ENCODE peak calls at places on chromosome 10, in four cellular contexts. One of them, this sample, is unnamed.

GRCh38 chr10:67599597-67599996 is 96.4 kb downstream of the CTNNA3 start:
- DNase-seq in HepG2: no peak
- DNase-seq in HEK293T: no peak
- DNase-seq in GM12878: no peak
- DNase-seq in this sample: no peak

GRCh38 chr10:2921956-2922680 is 145.2 kb upstream of the PFKP start:
- DNase-seq in HepG2: no peak
- DNase-seq in HEK293T: no peak
- DNase-seq in GM12878: no peak
- DNase-seq in this sample: no peak

GRCh38 chr10:29345144-29345892 is 56.4 kb downstream of the LYZL1 start:
- DNase-seq in HepG2: no peak
- DNase-seq in GM12878: no peak
- DNase-seq in HEK293T: no peak
- DNase-seq in this sample: no peak

GRCh38 chr10:14618669-14619068 is 156.0 kb downstream of the FAM107B start:
- DNase-seq in HEK293T: no peak
- DNase-seq in HepG2: no peak
- DNase-seq in GM12878: no peak
- DNase-seq in this sample: no peak

GRCh38 chr10:4650572-4650971 is 175.4 kb upstream of the AKR1E2 start:
- DNase-seq in GM12878: no peak
- DNase-seq in HepG2: no peak
- DNase-seq in HEK293T: no peak
- DNase-seq in this sample: peak

GRCh38 chr10:30773501-30773900 is 143.9 kb upstream of the LYZL2 start:
- DNase-seq in GM12878: no peak
- DNase-seq in HepG2: no peak
- DNase-seq in HEK293T: no peak
- DNase-seq in this sample: no peak

GRCh38 chr10:27512548-27512947 is 8.4 kb downstream of the RAB18 start:
- DNase-seq in HEK293T: no peak
- DNase-seq in GM12878: no peak
- DNase-seq in HepG2: no peak
- DNase-seq in this sample: no peak

GRCh38 chr10:80204193-80204714 is 1.1 kb downstream of the ANXA11 start:
- DNase-seq in GM12878: no peak
- DNase-seq in HEK293T: no peak
- DNase-seq in HepG2: peak
- DNase-seq in this sample: no peak

GRCh38 chr10:133198206-133198605 is 31.8 kb upstream of the UTF1 start:
- DNase-seq in HepG2: no peak
- DNase-seq in HEK293T: no peak
- DNase-seq in GM12878: no peak
- DNase-seq in this sample: no peak

GRCh38 chr10:11180228-11180627 is 162.6 kb downstream of the CELF2 start:
- DNase-seq in GM12878: no peak
- DNase-seq in HEK293T: no peak
- DNase-seq in HepG2: no peak
- DNase-seq in this sample: no peak

GRCh38 chr10:48249004-48249762 is 25.3 kb downstream of the FRMPD2 start:
- DNase-seq in GM12878: no peak
- DNase-seq in HEK293T: no peak
- DNase-seq in HepG2: no peak
- DNase-seq in this sample: no peak

GRCh38 chr10:119701861-119702260 is 24.0 kb upstream of the INPP5F start:
- DNase-seq in HEK293T: no peak
- DNase-seq in HepG2: peak
- DNase-seq in GM12878: no peak
- DNase-seq in this sample: no peak

GRCh38 chr10:21173433-21173963 is 276.4 kb upstream of the NEBL start:
- DNase-seq in HEK293T: peak
- DNase-seq in GM12878: no peak
- DNase-seq in HepG2: no peak
- DNase-seq in this sample: no peak

GRCh38 chr10:122225324-122225723 is 45.8 kb upstream of the BTBD16 start:
- DNase-seq in GM12878: no peak
- DNase-seq in HepG2: no peak
- DNase-seq in HEK293T: no peak
- DNase-seq in this sample: no peak

GRCh38 chr10:85602306-85602705 is 764.3 kb downstream of the GRID1 start:
- DNase-seq in HepG2: no peak
- DNase-seq in HEK293T: no peak
- DNase-seq in GM12878: no peak
- DNase-seq in this sample: no peak

GRCh38 chr10:73095479-73096021 is 1.1 kb downstream of the P4HA1 start:
- DNase-seq in GM12878: no peak
- DNase-seq in HEK293T: peak
- DNase-seq in HepG2: peak
- DNase-seq in this sample: peak

GRCh38 chr10:7804216-7804615 is 14.1 kb upstream of the TAF3 start:
- DNase-seq in GM12878: no peak
- DNase-seq in HepG2: no peak
- DNase-seq in HEK293T: no peak
- DNase-seq in this sample: no peak

GRCh38 chr10:33935350-33935749 is 600.9 kb upstream of the NRP1 start:
- DNase-seq in HepG2: no peak
- DNase-seq in GM12878: no peak
- DNase-seq in HEK293T: no peak
- DNase-seq in this sample: no peak

GRCh38 chr10:43808136-43808535 is 159.5 kb upstream of the ZNF32 start:
- DNase-seq in HEK293T: no peak
- DNase-seq in HepG2: no peak
- DNase-seq in GM12878: peak
- DNase-seq in this sample: no peak

GRCh38 chr10:61140765-61141392 is 196.9 kb upstream of the RHOBTB1 start:
- DNase-seq in HEK293T: peak
- DNase-seq in GM12878: no peak
- DNase-seq in HepG2: peak
- DNase-seq in this sample: peak

GRCh38 chr10:9302142-9302746 is 1247.8 kb downstream of the GATA3 start:
- DNase-seq in GM12878: no peak
- DNase-seq in HepG2: peak
- DNase-seq in HEK293T: peak
- DNase-seq in this sample: peak

GRCh38 chr10:131075218-131075770 is 236.2 kb downstream of the TCERG1L start:
- DNase-seq in HepG2: no peak
- DNase-seq in HEK293T: no peak
- DNase-seq in GM12878: no peak
- DNase-seq in this sample: no peak

GRCh38 chr10:42962902-42963231 is 114.0 kb upstream of the RET start:
- DNase-seq in GM12878: no peak
- DNase-seq in HepG2: no peak
- DNase-seq in HEK293T: no peak
- DNase-seq in this sample: no peak

GRCh38 chr10:71614946-71615345 is 104.6 kb downstream of the C10orf105 start:
- DNase-seq in HepG2: no peak
- DNase-seq in GM12878: no peak
- DNase-seq in HEK293T: no peak
- DNase-seq in this sample: no peak

GRCh38 chr10:112487964-112488363 is 40.9 kb downstream of the VTI1A start:
- DNase-seq in HEK293T: no peak
- DNase-seq in GM12878: no peak
- DNase-seq in HepG2: no peak
- DNase-seq in this sample: no peak

GRCh38 chr10:13614530-13615332 is 28.0 kb downstream of the PRPF18 start:
- DNase-seq in HepG2: no peak
- DNase-seq in GM12878: no peak
- DNase-seq in HEK293T: peak
- DNase-seq in this sample: no peak

GRCh38 chr10:129725890-129726631 is 238.0 kb downstream of the EBF3 start:
- DNase-seq in HepG2: no peak
- DNase-seq in GM12878: no peak
- DNase-seq in HEK293T: no peak
- DNase-seq in this sample: no peak
- TF ChIP-seq FOXK2 in HepG2: no peak
- TF ChIP-seq FOXK2 in GM12878: no peak
- TF ChIP-seq FOXK2 in HEK293T: no peak
- TF ChIP-seq FOXK2 in this sample: no peak

GRCh38 chr10:124354411-124355382 is 64.0 kb downstream of the OAT start:
- DNase-seq in HEK293T: peak
- DNase-seq in GM12878: no peak
- DNase-seq in HepG2: peak
- DNase-seq in this sample: peak
- TF ChIP-seq FOXK2 in HEK293T: no peak
- TF ChIP-seq FOXK2 in GM12878: no peak
- TF ChIP-seq FOXK2 in HepG2: no peak
- TF ChIP-seq FOXK2 in this sample: no peak

GRCh38 chr10:35336921-35337741 is 822 bp downstream of the CCNY start:
- DNase-seq in HepG2: peak
- DNase-seq in GM12878: no peak
- DNase-seq in HEK293T: peak
- DNase-seq in this sample: no peak
- TF ChIP-seq FOXK2 in HepG2: no peak
- TF ChIP-seq FOXK2 in GM12878: no peak
- TF ChIP-seq FOXK2 in HEK293T: no peak
- TF ChIP-seq FOXK2 in this sample: no peak

DNA sequence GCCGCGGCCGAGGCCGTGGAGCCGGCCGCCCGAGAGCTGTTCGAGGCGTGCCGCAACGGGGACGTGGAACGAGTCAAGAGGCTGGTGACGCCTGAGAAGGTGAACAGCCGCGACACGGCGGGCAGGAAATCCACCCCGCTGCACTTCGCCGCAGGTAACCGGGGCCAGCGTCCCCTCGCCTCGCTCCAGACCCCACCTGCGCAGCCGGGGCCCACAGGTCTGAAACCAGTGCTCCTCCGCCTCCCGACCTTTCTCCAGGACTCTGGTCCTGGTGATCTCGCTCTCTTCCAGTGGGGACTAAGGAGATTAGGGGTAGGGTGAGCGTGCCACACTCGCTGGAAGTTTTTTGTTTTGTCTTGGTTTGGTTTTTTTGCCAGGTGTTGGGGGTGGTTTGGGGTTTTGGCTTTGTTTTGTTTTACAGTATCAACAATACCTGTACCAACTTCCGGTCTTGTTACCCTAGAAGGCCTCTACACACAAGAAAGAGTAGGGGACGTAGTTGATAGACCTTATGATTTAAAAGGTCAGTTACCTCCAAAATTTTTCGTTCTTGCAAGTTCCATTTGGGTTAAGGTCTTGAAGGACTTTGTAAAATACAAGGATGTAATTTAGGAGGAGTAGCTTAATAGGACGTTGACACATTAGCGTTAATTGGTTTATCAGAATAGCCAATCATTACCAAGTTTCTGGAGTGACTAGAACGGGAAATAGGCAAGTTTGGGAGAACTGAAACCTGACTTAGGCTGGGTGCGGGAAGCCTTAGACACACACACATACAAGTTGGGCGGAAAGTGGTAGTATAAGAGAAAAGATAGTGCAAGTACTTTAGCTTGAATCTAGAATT is 732 bp downstream of the TNKS2 start:
- DNase-seq in HEK293T: peak
- DNase-seq in GM12878: no peak
- DNase-seq in HepG2: peak
- DNase-seq in this sample: peak
- TF ChIP-seq FOXK2 in HEK293T: no peak
- TF ChIP-seq FOXK2 in GM12878: no peak
- TF ChIP-seq FOXK2 in HepG2: no peak
- TF ChIP-seq FOXK2 in this sample: no peak

GRCh38 chr10:22621726-22622125 is 92.7 kb downstream of the PIP4K2A start:
- DNase-seq in HEK293T: no peak
- DNase-seq in GM12878: no peak
- DNase-seq in HepG2: no peak
- DNase-seq in this sample: no peak

GRCh38 chr10:22622242-22622806 is 92.1 kb downstream of the PIP4K2A start:
- DNase-seq in HepG2: no peak
- DNase-seq in GM12878: no peak
- DNase-seq in HEK293T: no peak
- DNase-seq in this sample: no peak

GRCh38 chr10:22620140-22620857 is 94.1 kb downstream of the PIP4K2A start:
- DNase-seq in HEK293T: no peak
- DNase-seq in GM12878: no peak
- DNase-seq in HepG2: no peak
- DNase-seq in this sample: no peak

GRCh38 chr10:22619111-22619510 is 95.3 kb downstream of the PIP4K2A start:
- DNase-seq in HepG2: no peak
- DNase-seq in GM12878: no peak
- DNase-seq in HEK293T: no peak
- DNase-seq in this sample: no peak

DNA sequence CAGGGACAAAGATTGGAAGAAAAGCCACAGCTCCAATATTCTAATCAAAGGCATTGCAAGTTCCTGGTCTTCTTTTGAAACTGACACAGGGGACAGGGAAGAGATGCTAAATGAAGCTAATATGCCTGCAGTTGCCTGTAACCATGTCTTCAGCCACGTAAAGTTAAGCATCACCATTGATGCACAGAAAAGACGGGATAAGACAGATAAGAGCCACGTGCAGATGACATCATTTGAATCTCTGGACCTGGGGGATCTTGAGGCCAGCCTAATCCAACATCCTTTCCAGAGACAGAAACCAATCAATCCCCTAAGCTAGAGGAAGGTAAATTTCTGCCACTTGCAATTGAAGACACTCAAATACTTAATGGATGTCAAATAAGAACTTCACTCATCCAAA is 93.4 kb downstream of the PIP4K2A start:
- DNase-seq in GM12878: no peak
- DNase-seq in HepG2: no peak
- DNase-seq in HEK293T: no peak
- DNase-seq in this sample: no peak
- TF ChIP-seq FOXK2 in GM12878: no peak
- TF ChIP-seq FOXK2 in HepG2: no peak
- TF ChIP-seq FOXK2 in HEK293T: no peak
- TF ChIP-seq FOXK2 in this sample: no peak